ENCODE peak calls at places on chromosomes 2 and 18, in four cellular contexts. O is keratinocyte, K is tibial artery, G is upper lobe of left lung. T is an unnamed sample.

GRCh38 chr2:74778381-74779371 is 55.3 kb upstream of the HK2 start:
- DNase-seq in O (no peak), K (peak), G (peak), T (no peak)

GRCh38 chr2:46663614-46664013 is 184.2 kb downstream of the TMEM247 start:
- DNase-seq in G (no peak), O (no peak), K (no peak), T (no peak)

GRCh38 chr18:43935051-43935412 is 657.7 kb upstream of the SYT4 start:
- DNase-seq in O (no peak), K (no peak), G (no peak), T (no peak)

GRCh38 chr2:176814740-176815367 is 397.7 kb upstream of the HNRNPA3 start:
- DNase-seq in K (no peak), O (no peak), G (no peak), T (no peak)

GRCh38 chr2:1721706-1722483 is 22.4 kb downstream of the PXDN start:
- DNase-seq in G (no peak), K (peak), O (no peak), T (no peak)

GRCh38 chr2:217054791-217055190 is 194.9 kb upstream of the TNP1 start:
- DNase-seq in K (no peak), O (no peak), G (no peak), T (no peak)

GRCh38 chr2:53632714-53633113 is 134.9 kb upstream of the CHAC2 start:
- DNase-seq in G (no peak), O (no peak), K (no peak), T (no peak)

GRCh38 chr2:229392214-229392613 is 121.1 kb upstream of the PID1 start:
- DNase-seq in G (no peak), O (no peak), K (no peak), T (no peak)

GRCh38 chr2:200741468-200742202 is 70.1 kb upstream of the BZW1 start:
- DNase-seq in K (no peak), O (no peak), G (peak), T (no peak)

DNA sequence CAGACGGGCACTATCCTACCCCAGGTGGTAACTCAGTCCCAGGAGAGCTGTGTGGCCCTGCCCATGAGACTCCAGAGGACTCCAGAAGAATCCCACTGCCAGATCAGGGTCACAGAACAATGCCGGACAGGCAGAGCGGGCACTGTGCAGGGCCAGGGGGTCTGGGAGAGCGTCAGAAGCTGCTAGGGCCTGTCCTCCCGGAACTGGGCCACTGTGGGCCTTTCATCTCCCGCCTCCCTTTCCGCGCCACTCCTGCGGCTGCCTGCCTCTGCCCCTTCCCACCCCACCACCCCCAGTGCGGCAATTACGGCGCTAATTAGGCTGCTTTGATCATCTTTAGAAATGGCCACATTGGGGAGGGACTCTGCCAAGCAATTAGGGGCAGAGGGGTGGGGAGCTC is 607 bp upstream of the PRSS56 start:
- DNase-seq in O (no peak), G (no peak), K (no peak), T (no peak)
- TF ChIP-seq CTCF in O (no peak), G (no peak), K (no peak), T (no peak)

DNA sequence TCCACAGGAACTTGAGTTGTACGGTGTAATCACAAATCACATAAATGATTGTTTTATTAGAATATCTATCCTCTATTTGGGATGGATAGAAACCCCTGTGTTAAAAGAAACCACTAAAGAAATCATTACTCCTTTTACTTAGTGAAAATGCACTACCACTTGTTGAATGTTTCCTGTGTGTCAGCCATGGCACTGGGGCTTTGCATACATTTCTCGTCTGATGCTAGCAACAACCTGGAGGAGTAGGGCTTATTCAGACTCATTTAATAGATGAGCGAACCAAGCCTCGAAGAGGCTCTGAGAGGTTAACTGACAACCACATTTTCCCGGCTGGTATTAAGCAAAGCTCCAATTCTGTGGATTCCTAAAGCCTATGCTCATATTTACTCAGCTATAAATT is 60.5 kb upstream of the PELI1 start:
- DNase-seq in K (no peak), G (no peak), O (no peak), T (no peak)
- TF ChIP-seq CTCF in K (no peak), G (no peak), O (no peak), T (no peak)

GRCh38 chr2:203097735-203098134 is 83.1 kb downstream of the NBEAL1 start:
- DNase-seq in K (no peak), G (no peak), O (no peak), T (no peak)
- TF ChIP-seq CTCF in K (peak), G (no peak), O (no peak), T (peak)

DNA sequence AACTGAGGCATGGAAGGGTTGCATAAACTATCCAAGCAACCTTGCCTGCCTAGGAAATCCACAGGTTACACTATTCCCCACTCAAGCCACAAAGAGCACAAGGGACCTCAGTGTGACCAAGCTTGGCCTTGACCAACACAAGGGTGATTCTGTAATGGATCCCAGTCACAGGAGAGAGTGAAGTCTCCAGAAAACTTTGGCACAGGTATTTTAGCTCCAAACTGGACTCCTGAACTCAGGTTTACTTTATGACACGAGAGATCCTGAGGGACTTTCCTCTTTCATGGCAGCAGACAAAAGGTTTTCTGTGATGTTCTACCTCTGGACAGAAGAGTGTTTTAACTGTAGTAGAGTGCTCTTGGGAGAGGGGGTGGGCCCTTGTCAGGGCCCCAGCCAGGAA is 169.2 kb downstream of the TRABD2A start:
- DNase-seq in K (no peak), G (no peak), O (no peak), T (no peak)
- TF ChIP-seq CTCF in K (no peak), G (no peak), O (no peak), T (no peak)

GRCh38 chr2:95053543-95053942 is 28.0 kb downstream of the MAL start:
- DNase-seq in G (no peak), K (no peak), O (no peak), T (no peak)
- TF ChIP-seq CTCF in G (no peak), K (no peak), O (peak), T (peak)

DNA sequence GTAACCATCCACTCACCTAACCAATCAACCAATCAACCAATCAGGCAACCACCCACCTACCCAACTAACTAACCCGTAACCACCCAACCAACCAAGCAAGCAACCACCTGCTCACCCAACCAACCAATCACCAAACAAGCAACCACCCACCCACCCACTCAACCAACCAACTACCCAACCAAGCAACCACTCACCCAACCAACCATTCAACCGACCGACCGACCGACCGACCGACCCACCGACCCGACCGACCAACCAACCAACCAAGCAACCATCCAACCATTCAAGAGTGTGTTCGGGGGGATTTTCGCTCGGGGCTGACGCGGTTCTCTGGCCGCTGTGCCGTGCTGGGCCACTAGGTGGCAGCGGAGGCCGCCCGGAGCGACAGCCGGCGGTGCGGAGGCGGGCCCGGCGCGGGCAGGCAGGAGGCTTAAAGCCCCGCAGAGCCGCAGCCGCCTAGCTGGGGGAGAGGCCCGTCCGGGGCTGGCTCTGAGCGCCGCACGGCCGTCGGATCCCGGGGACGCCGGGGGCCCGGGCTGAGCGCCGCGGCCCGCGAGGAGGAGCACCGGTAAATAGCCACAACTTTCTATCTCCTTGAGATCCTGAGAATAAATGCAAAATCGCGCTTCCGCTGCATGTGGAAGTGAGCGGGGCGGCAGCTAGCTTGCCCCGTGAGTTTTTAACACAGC is at the start of gene MC5R:
- DNase-seq in O (no peak), G (peak), K (peak), T (peak)
- TF ChIP-seq CTCF in O (peak), G (peak), K (peak), T (peak)

GRCh38 chr18:54004828-54005227 is 219.6 kb downstream of the MBD2 start:
- DNase-seq in G (no peak), O (no peak), K (no peak), T (no peak)
- TF ChIP-seq CTCF in G (no peak), O (no peak), K (no peak), T (no peak)